ENCODE peak calls at places on chromosomes 5 and 9, in eight cellular contexts. One of them, this sample, is unnamed.

GRCh38 chr5:80260461-80260860 is 4.6 kb upstream of the SERINC5 start:
- DNase-seq in MV-4-11: no peak
- DNase-seq in AG10803: no peak
- DNase-seq in NCI-H1436: no peak
- DNase-seq in activated CD8-positive, alpha-beta T cell treated with anti-CD3 and anti-CD28 coated beads, Interleukin-2, amount 10 ng/mL, durations not matched to agents 7 days and 5 days: no peak
- DNase-seq in AG09309: no peak
- DNase-seq in T-helper 9 cell: no peak
- DNase-seq in fibroblast of the aortic adventitia: no peak
- DNase-seq in this sample: no peak

GRCh38 chr9:38619556-38620447 is 594 bp downstream of the ANKRD18A start:
- DNase-seq in AG09309: no peak
- DNase-seq in T-helper 9 cell: peak
- DNase-seq in MV-4-11: peak
- DNase-seq in NCI-H1436: no peak
- DNase-seq in activated CD8-positive, alpha-beta T cell treated with anti-CD3 and anti-CD28 coated beads, Interleukin-2, amount 10 ng/mL, durations not matched to agents 7 days and 5 days: no peak
- DNase-seq in AG10803: no peak
- DNase-seq in fibroblast of the aortic adventitia: no peak
- DNase-seq in this sample: no peak

GRCh38 chr5:112581811-112582320 is 155.8 kb upstream of the APC start:
- DNase-seq in fibroblast of the aortic adventitia: no peak
- DNase-seq in activated CD8-positive, alpha-beta T cell treated with anti-CD3 and anti-CD28 coated beads, Interleukin-2, amount 10 ng/mL, durations not matched to agents 7 days and 5 days: no peak
- DNase-seq in AG10803: no peak
- DNase-seq in NCI-H1436: no peak
- DNase-seq in MV-4-11: no peak
- DNase-seq in T-helper 9 cell: no peak
- DNase-seq in AG09309: no peak
- DNase-seq in this sample: no peak

GRCh38 chr9:70123695-70124094 is 80.0 kb downstream of the MAMDC2 start:
- DNase-seq in AG10803: no peak
- DNase-seq in fibroblast of the aortic adventitia: no peak
- DNase-seq in AG09309: no peak
- DNase-seq in MV-4-11: no peak
- DNase-seq in NCI-H1436: no peak
- DNase-seq in T-helper 9 cell: no peak
- DNase-seq in activated CD8-positive, alpha-beta T cell treated with anti-CD3 and anti-CD28 coated beads, Interleukin-2, amount 10 ng/mL, durations not matched to agents 7 days and 5 days: no peak
- DNase-seq in this sample: no peak

GRCh38 chr5:159730285-159730684 is 186.0 kb upstream of the ADRA1B start:
- DNase-seq in activated CD8-positive, alpha-beta T cell treated with anti-CD3 and anti-CD28 coated beads, Interleukin-2, amount 10 ng/mL, durations not matched to agents 7 days and 5 days: no peak
- DNase-seq in AG10803: no peak
- DNase-seq in MV-4-11: no peak
- DNase-seq in AG09309: no peak
- DNase-seq in NCI-H1436: no peak
- DNase-seq in T-helper 9 cell: no peak
- DNase-seq in fibroblast of the aortic adventitia: no peak
- DNase-seq in this sample: no peak

GRCh38 chr5:41009228-41009627 is 61.9 kb downstream of the MROH2B start:
- DNase-seq in activated CD8-positive, alpha-beta T cell treated with anti-CD3 and anti-CD28 coated beads, Interleukin-2, amount 10 ng/mL, durations not matched to agents 7 days and 5 days: no peak
- DNase-seq in AG10803: no peak
- DNase-seq in fibroblast of the aortic adventitia: peak
- DNase-seq in T-helper 9 cell: no peak
- DNase-seq in NCI-H1436: no peak
- DNase-seq in MV-4-11: no peak
- DNase-seq in AG09309: no peak
- DNase-seq in this sample: no peak

GRCh38 chr9:133638076-133638475 is 1.9 kb downstream of the DBH start:
- DNase-seq in MV-4-11: no peak
- DNase-seq in NCI-H1436: no peak
- DNase-seq in T-helper 9 cell: no peak
- DNase-seq in fibroblast of the aortic adventitia: no peak
- DNase-seq in activated CD8-positive, alpha-beta T cell treated with anti-CD3 and anti-CD28 coated beads, Interleukin-2, amount 10 ng/mL, durations not matched to agents 7 days and 5 days: no peak
- DNase-seq in AG09309: no peak
- DNase-seq in AG10803: no peak
- DNase-seq in this sample: no peak

GRCh38 chr5:80516826-80517225 is 28.9 kb downstream of the FAM151B start:
- DNase-seq in T-helper 9 cell: no peak
- DNase-seq in fibroblast of the aortic adventitia: peak
- DNase-seq in AG10803: peak
- DNase-seq in activated CD8-positive, alpha-beta T cell treated with anti-CD3 and anti-CD28 coated beads, Interleukin-2, amount 10 ng/mL, durations not matched to agents 7 days and 5 days: no peak
- DNase-seq in MV-4-11: no peak
- DNase-seq in NCI-H1436: no peak
- DNase-seq in AG09309: peak
- DNase-seq in this sample: no peak

GRCh38 chr5:78638423-78638822 is 10.1 kb downstream of the LHFPL2 start:
- DNase-seq in AG09309: peak
- DNase-seq in fibroblast of the aortic adventitia: peak
- DNase-seq in activated CD8-positive, alpha-beta T cell treated with anti-CD3 and anti-CD28 coated beads, Interleukin-2, amount 10 ng/mL, durations not matched to agents 7 days and 5 days: no peak
- DNase-seq in T-helper 9 cell: no peak
- DNase-seq in AG10803: peak
- DNase-seq in MV-4-11: no peak
- DNase-seq in NCI-H1436: no peak
- DNase-seq in this sample: no peak

GRCh38 chr9:64773491-64773931 is 511.5 kb downstream of the FOXD4L5 start:
- DNase-seq in MV-4-11: no peak
- DNase-seq in AG09309: no peak
- DNase-seq in NCI-H1436: no peak
- DNase-seq in fibroblast of the aortic adventitia: no peak
- DNase-seq in AG10803: no peak
- DNase-seq in T-helper 9 cell: no peak
- DNase-seq in activated CD8-positive, alpha-beta T cell treated with anti-CD3 and anti-CD28 coated beads, Interleukin-2, amount 10 ng/mL, durations not matched to agents 7 days and 5 days: no peak
- DNase-seq in this sample: no peak

GRCh38 chr5:157516016-157516415 is 56.0 kb downstream of the NIPAL4 start:
- DNase-seq in MV-4-11: no peak
- DNase-seq in AG09309: no peak
- DNase-seq in T-helper 9 cell: no peak
- DNase-seq in AG10803: peak
- DNase-seq in fibroblast of the aortic adventitia: peak
- DNase-seq in NCI-H1436: no peak
- DNase-seq in activated CD8-positive, alpha-beta T cell treated with anti-CD3 and anti-CD28 coated beads, Interleukin-2, amount 10 ng/mL, durations not matched to agents 7 days and 5 days: no peak
- DNase-seq in this sample: no peak

GRCh38 chr5:2863133-2863532 is 111.7 kb upstream of the IRX2 start:
- DNase-seq in NCI-H1436: no peak
- DNase-seq in activated CD8-positive, alpha-beta T cell treated with anti-CD3 and anti-CD28 coated beads, Interleukin-2, amount 10 ng/mL, durations not matched to agents 7 days and 5 days: no peak
- DNase-seq in fibroblast of the aortic adventitia: no peak
- DNase-seq in T-helper 9 cell: no peak
- DNase-seq in MV-4-11: no peak
- DNase-seq in AG09309: no peak
- DNase-seq in AG10803: no peak
- DNase-seq in this sample: no peak

GRCh38 chr5:137179203-137179602 is 319.9 kb downstream of the SPOCK1 start:
- DNase-seq in MV-4-11: no peak
- DNase-seq in activated CD8-positive, alpha-beta T cell treated with anti-CD3 and anti-CD28 coated beads, Interleukin-2, amount 10 ng/mL, durations not matched to agents 7 days and 5 days: no peak
- DNase-seq in NCI-H1436: peak
- DNase-seq in T-helper 9 cell: no peak
- DNase-seq in AG09309: no peak
- DNase-seq in AG10803: no peak
- DNase-seq in fibroblast of the aortic adventitia: no peak
- DNase-seq in this sample: no peak

GRCh38 chr9:118459832-118460425 is 755.7 kb downstream of the TLR4 start:
- DNase-seq in activated CD8-positive, alpha-beta T cell treated with anti-CD3 and anti-CD28 coated beads, Interleukin-2, amount 10 ng/mL, durations not matched to agents 7 days and 5 days: no peak
- DNase-seq in T-helper 9 cell: no peak
- DNase-seq in NCI-H1436: peak
- DNase-seq in MV-4-11: no peak
- DNase-seq in AG09309: no peak
- DNase-seq in AG10803: no peak
- DNase-seq in fibroblast of the aortic adventitia: no peak
- DNase-seq in this sample: no peak

GRCh38 chr5:152388610-152389009 is 16.5 kb downstream of the NMUR2 start:
- DNase-seq in fibroblast of the aortic adventitia: no peak
- DNase-seq in activated CD8-positive, alpha-beta T cell treated with anti-CD3 and anti-CD28 coated beads, Interleukin-2, amount 10 ng/mL, durations not matched to agents 7 days and 5 days: no peak
- DNase-seq in NCI-H1436: no peak
- DNase-seq in T-helper 9 cell: no peak
- DNase-seq in AG09309: no peak
- DNase-seq in MV-4-11: no peak
- DNase-seq in AG10803: no peak
- DNase-seq in this sample: no peak

GRCh38 chr9:123611228-123611627 is 255.2 kb downstream of the CRB2 start:
- DNase-seq in AG09309: peak
- DNase-seq in AG10803: peak
- DNase-seq in MV-4-11: no peak
- DNase-seq in activated CD8-positive, alpha-beta T cell treated with anti-CD3 and anti-CD28 coated beads, Interleukin-2, amount 10 ng/mL, durations not matched to agents 7 days and 5 days: no peak
- DNase-seq in T-helper 9 cell: no peak
- DNase-seq in NCI-H1436: no peak
- DNase-seq in fibroblast of the aortic adventitia: peak
- DNase-seq in this sample: no peak

GRCh38 chr5:98771389-98772109 is 1.9 kb upstream of the RGMB start:
- DNase-seq in activated CD8-positive, alpha-beta T cell treated with anti-CD3 and anti-CD28 coated beads, Interleukin-2, amount 10 ng/mL, durations not matched to agents 7 days and 5 days: peak
- DNase-seq in MV-4-11: peak
- DNase-seq in AG10803: peak
- DNase-seq in T-helper 9 cell: peak
- DNase-seq in AG09309: peak
- DNase-seq in fibroblast of the aortic adventitia: peak
- DNase-seq in NCI-H1436: peak
- DNase-seq in this sample: peak

GRCh38 chr5:127988149-127988755 is 95.3 kb upstream of the SLC12A2 start:
- DNase-seq in fibroblast of the aortic adventitia: peak
- DNase-seq in T-helper 9 cell: no peak
- DNase-seq in NCI-H1436: no peak
- DNase-seq in AG09309: peak
- DNase-seq in AG10803: peak
- DNase-seq in MV-4-11: no peak
- DNase-seq in activated CD8-positive, alpha-beta T cell treated with anti-CD3 and anti-CD28 coated beads, Interleukin-2, amount 10 ng/mL, durations not matched to agents 7 days and 5 days: no peak
- DNase-seq in this sample: no peak

GRCh38 chr5:59066367-59067163 is 483.7 kb downstream of the RAB3C start:
- DNase-seq in AG09309: peak
- DNase-seq in activated CD8-positive, alpha-beta T cell treated with anti-CD3 and anti-CD28 coated beads, Interleukin-2, amount 10 ng/mL, durations not matched to agents 7 days and 5 days: no peak
- DNase-seq in AG10803: peak
- DNase-seq in MV-4-11: no peak
- DNase-seq in NCI-H1436: no peak
- DNase-seq in T-helper 9 cell: no peak
- DNase-seq in fibroblast of the aortic adventitia: peak
- DNase-seq in this sample: no peak

GRCh38 chr9:68555416-68555815 is 14.7 kb upstream of the TMEM252 start:
- DNase-seq in NCI-H1436: no peak
- DNase-seq in T-helper 9 cell: no peak
- DNase-seq in fibroblast of the aortic adventitia: no peak
- DNase-seq in MV-4-11: no peak
- DNase-seq in AG10803: no peak
- DNase-seq in activated CD8-positive, alpha-beta T cell treated with anti-CD3 and anti-CD28 coated beads, Interleukin-2, amount 10 ng/mL, durations not matched to agents 7 days and 5 days: no peak
- DNase-seq in AG09309: no peak
- DNase-seq in this sample: no peak

GRCh38 chr5:125564336-125564975 is 818.0 kb upstream of the ZNF608 start:
- DNase-seq in MV-4-11: no peak
- DNase-seq in NCI-H1436: no peak
- DNase-seq in T-helper 9 cell: no peak
- DNase-seq in activated CD8-positive, alpha-beta T cell treated with anti-CD3 and anti-CD28 coated beads, Interleukin-2, amount 10 ng/mL, durations not matched to agents 7 days and 5 days: no peak
- DNase-seq in fibroblast of the aortic adventitia: no peak
- DNase-seq in AG10803: no peak
- DNase-seq in AG09309: no peak
- DNase-seq in this sample: no peak

GRCh38 chr9:69658987-69659677 is 13.0 kb downstream of the APBA1 start:
- DNase-seq in AG09309: no peak
- DNase-seq in MV-4-11: no peak
- DNase-seq in activated CD8-positive, alpha-beta T cell treated with anti-CD3 and anti-CD28 coated beads, Interleukin-2, amount 10 ng/mL, durations not matched to agents 7 days and 5 days: no peak
- DNase-seq in NCI-H1436: no peak
- DNase-seq in fibroblast of the aortic adventitia: no peak
- DNase-seq in AG10803: no peak
- DNase-seq in T-helper 9 cell: no peak
- DNase-seq in this sample: no peak

GRCh38 chr5:62312036-62312435 is 6.0 kb downstream of the KIF2A start:
- DNase-seq in AG10803: peak
- DNase-seq in MV-4-11: no peak
- DNase-seq in T-helper 9 cell: no peak
- DNase-seq in activated CD8-positive, alpha-beta T cell treated with anti-CD3 and anti-CD28 coated beads, Interleukin-2, amount 10 ng/mL, durations not matched to agents 7 days and 5 days: no peak
- DNase-seq in fibroblast of the aortic adventitia: no peak
- DNase-seq in AG09309: no peak
- DNase-seq in NCI-H1436: no peak
- DNase-seq in this sample: no peak

GRCh38 chr9:93220627-93221425 is 36.9 kb downstream of the WNK2 start:
- DNase-seq in NCI-H1436: no peak
- DNase-seq in AG10803: no peak
- DNase-seq in T-helper 9 cell: no peak
- DNase-seq in MV-4-11: no peak
- DNase-seq in fibroblast of the aortic adventitia: no peak
- DNase-seq in AG09309: no peak
- DNase-seq in activated CD8-positive, alpha-beta T cell treated with anti-CD3 and anti-CD28 coated beads, Interleukin-2, amount 10 ng/mL, durations not matched to agents 7 days and 5 days: no peak
- DNase-seq in this sample: no peak

GRCh38 chr9:68923480-68923879 is 90.4 kb downstream of the PRKACG start:
- DNase-seq in AG10803: no peak
- DNase-seq in T-helper 9 cell: no peak
- DNase-seq in activated CD8-positive, alpha-beta T cell treated with anti-CD3 and anti-CD28 coated beads, Interleukin-2, amount 10 ng/mL, durations not matched to agents 7 days and 5 days: no peak
- DNase-seq in fibroblast of the aortic adventitia: no peak
- DNase-seq in NCI-H1436: no peak
- DNase-seq in AG09309: no peak
- DNase-seq in MV-4-11: no peak
- DNase-seq in this sample: no peak

GRCh38 chr9:93591706-93592388 is 15.5 kb downstream of the PHF2 start:
- DNase-seq in NCI-H1436: no peak
- DNase-seq in AG09309: no peak
- DNase-seq in T-helper 9 cell: no peak
- DNase-seq in AG10803: no peak
- DNase-seq in activated CD8-positive, alpha-beta T cell treated with anti-CD3 and anti-CD28 coated beads, Interleukin-2, amount 10 ng/mL, durations not matched to agents 7 days and 5 days: peak
- DNase-seq in fibroblast of the aortic adventitia: no peak
- DNase-seq in MV-4-11: no peak
- DNase-seq in this sample: no peak

GRCh38 chr9:129665008-129665771 is at the start of gene PRRX2:
- DNase-seq in activated CD8-positive, alpha-beta T cell treated with anti-CD3 and anti-CD28 coated beads, Interleukin-2, amount 10 ng/mL, durations not matched to agents 7 days and 5 days: peak
- DNase-seq in fibroblast of the aortic adventitia: peak
- DNase-seq in AG09309: no peak
- DNase-seq in T-helper 9 cell: no peak
- DNase-seq in MV-4-11: no peak
- DNase-seq in AG10803: peak
- DNase-seq in NCI-H1436: no peak
- DNase-seq in this sample: peak

GRCh38 chr9:78756813-78757510 is 460.0 kb downstream of the PSAT1 start:
- DNase-seq in activated CD8-positive, alpha-beta T cell treated with anti-CD3 and anti-CD28 coated beads, Interleukin-2, amount 10 ng/mL, durations not matched to agents 7 days and 5 days: no peak
- DNase-seq in MV-4-11: peak
- DNase-seq in AG09309: no peak
- DNase-seq in AG10803: no peak
- DNase-seq in fibroblast of the aortic adventitia: no peak
- DNase-seq in T-helper 9 cell: no peak
- DNase-seq in NCI-H1436: no peak
- DNase-seq in this sample: no peak

GRCh38 chr9:71929223-71929622 is 17.8 kb downstream of the C9orf85 start:
- DNase-seq in MV-4-11: no peak
- DNase-seq in fibroblast of the aortic adventitia: peak
- DNase-seq in AG09309: peak
- DNase-seq in T-helper 9 cell: no peak
- DNase-seq in NCI-H1436: no peak
- DNase-seq in activated CD8-positive, alpha-beta T cell treated with anti-CD3 and anti-CD28 coated beads, Interleukin-2, amount 10 ng/mL, durations not matched to agents 7 days and 5 days: no peak
- DNase-seq in AG10803: peak
- DNase-seq in this sample: no peak

GRCh38 chr5:16568875-16569580 is 47.8 kb downstream of the RETREG1 start:
- DNase-seq in AG09309: no peak
- DNase-seq in T-helper 9 cell: no peak
- DNase-seq in MV-4-11: no peak
- DNase-seq in activated CD8-positive, alpha-beta T cell treated with anti-CD3 and anti-CD28 coated beads, Interleukin-2, amount 10 ng/mL, durations not matched to agents 7 days and 5 days: no peak
- DNase-seq in NCI-H1436: peak
- DNase-seq in fibroblast of the aortic adventitia: no peak
- DNase-seq in AG10803: peak
- DNase-seq in this sample: no peak

GRCh38 chr9:7164440-7165349 is 406.9 kb downstream of the KDM4C start:
- DNase-seq in MV-4-11: no peak
- DNase-seq in NCI-H1436: no peak
- DNase-seq in AG09309: no peak
- DNase-seq in fibroblast of the aortic adventitia: no peak
- DNase-seq in AG10803: no peak
- DNase-seq in T-helper 9 cell: no peak
- DNase-seq in activated CD8-positive, alpha-beta T cell treated with anti-CD3 and anti-CD28 coated beads, Interleukin-2, amount 10 ng/mL, durations not matched to agents 7 days and 5 days: no peak
- DNase-seq in this sample: no peak

GRCh38 chr5:38323645-38324295 is 65.4 kb downstream of the EGFLAM start:
- DNase-seq in AG10803: peak
- DNase-seq in T-helper 9 cell: no peak
- DNase-seq in AG09309: peak
- DNase-seq in MV-4-11: no peak
- DNase-seq in NCI-H1436: no peak
- DNase-seq in activated CD8-positive, alpha-beta T cell treated with anti-CD3 and anti-CD28 coated beads, Interleukin-2, amount 10 ng/mL, durations not matched to agents 7 days and 5 days: no peak
- DNase-seq in fibroblast of the aortic adventitia: peak
- DNase-seq in this sample: no peak

GRCh38 chr5:96662725-96663513 is 743 bp downstream of the CAST start:
- DNase-seq in AG09309: no peak
- DNase-seq in AG10803: peak
- DNase-seq in MV-4-11: peak
- DNase-seq in activated CD8-positive, alpha-beta T cell treated with anti-CD3 and anti-CD28 coated beads, Interleukin-2, amount 10 ng/mL, durations not matched to agents 7 days and 5 days: peak
- DNase-seq in NCI-H1436: peak
- DNase-seq in T-helper 9 cell: peak
- DNase-seq in fibroblast of the aortic adventitia: peak
- DNase-seq in this sample: peak

GRCh38 chr5:114360816-114361723 is 800 bp upstream of the KCNN2 start:
- DNase-seq in activated CD8-positive, alpha-beta T cell treated with anti-CD3 and anti-CD28 coated beads, Interleukin-2, amount 10 ng/mL, durations not matched to agents 7 days and 5 days: no peak
- DNase-seq in T-helper 9 cell: no peak
- DNase-seq in AG10803: no peak
- DNase-seq in AG09309: no peak
- DNase-seq in fibroblast of the aortic adventitia: no peak
- DNase-seq in MV-4-11: peak
- DNase-seq in NCI-H1436: no peak
- DNase-seq in this sample: no peak